ENCODE peak calls at places on chromosomes 7 and 10, in five cellular contexts. I is GF-D8; C is mesendoderm; F is epithelial cell of esophagus; M is stimulated activated CD8-positive, alpha-beta memory T cell treated with anti-CD3 and anti-CD28 coated beads, Interleukin-15, amount 100 ng/mL, for 24 hours. B is an unnamed sample.

GRCh38 chr7:151061241-151062110 is 2.1 kb downstream of the SLC4A2 start:
- DNase-seq in C (peak; percentile 64), F (no peak), I (no peak), M (no peak), B (no peak)

GRCh38 chr7:95511716-95512260 is 26.0 kb downstream of the ASB4 start:
- DNase-seq in F (peak; percentile 62), C (peak; percentile 90), M (peak; percentile 6), I (peak; percentile 77), B (peak; percentile 61)

GRCh38 chr7:14734839-14735321 is 167.7 kb downstream of the DGKB start:
- DNase-seq in F (no peak), C (peak; percentile 82), I (no peak), M (no peak), B (no peak)

GRCh38 chr7:147199868-147200267 is 1083.3 kb downstream of the CNTNAP2 start:
- DNase-seq in C (peak; percentile 9), I (no peak), F (no peak), M (no peak), B (no peak)

GRCh38 chr10:113216068-113216467 is 266.0 kb downstream of the TCF7L2 start:
- DNase-seq in F (peak; percentile 18), C (peak; percentile 49), I (no peak), M (no peak), B (peak; percentile 18)

GRCh38 chr7:105857009-105857952 is 19.1 kb downstream of the ATXN7L1 start:
- DNase-seq in I (no peak), C (no peak), M (no peak), F (no peak), B (peak; percentile 38)

GRCh38 chr10:100485336-100485735 is 22.5 kb downstream of the WNT8B start:
- DNase-seq in I (no peak), F (no peak), M (no peak), C (no peak), B (no peak)

GRCh38 chr7:93765475-93765874 is 125.1 kb downstream of the TFPI2 start:
- DNase-seq in M (no peak), I (no peak), C (no peak), F (no peak), B (no peak)

GRCh38 chr10:112973046-112973445 is 23.0 kb downstream of the TCF7L2 start:
- DNase-seq in C (no peak), F (no peak), I (no peak), M (no peak), B (no peak)

GRCh38 chr7:55309040-55309991 is 55.8 kb upstream of the LANCL2 start:
- DNase-seq in I (peak; percentile 93), M (peak; percentile 25), C (no peak), F (no peak), B (peak; percentile 99)

B was measured in MV-4-11.